ENCODE peak calls at places on chromosomes 4 and X, in four cellular contexts. J is T-helper 9 cell, K is hippocampal formation, L is HCEC 1CT. S is an unnamed sample.

GRCh38 chr4:114879916-114880315 is 233.5 kb downstream of the NDST4 start:
- DNase-seq in L (no peak), J (no peak), K (no peak), S (no peak)

GRCh38 chr4:111542056-111542455 is 603.2 kb upstream of the FAM241A start:
- DNase-seq in K (no peak), L (no peak), J (no peak), S (no peak)

GRCh38 chrX:74534569-74535038 is 79.8 kb downstream of the RLIM start:
- DNase-seq in K (no peak), L (peak; percentile 24), J (no peak), S (no peak)

GRCh38 chr4:106604319-106605051 is 235.9 kb upstream of the GIMD1 start:
- DNase-seq in K (no peak), L (no peak), J (no peak), S (no peak)

GRCh38 chr4:42573249-42573648 is 83.7 kb downstream of the ATP8A1 start:
- DNase-seq in L (no peak), K (no peak), J (no peak), S (no peak)

GRCh38 chr4:143241892-143242291 is 57.2 kb downstream of the USP38 start:
- DNase-seq in K (no peak), L (no peak), J (no peak), S (no peak)

GRCh38 chrX:153981771-153982533 is 9.4 kb downstream of the TMEM187 start:
- DNase-seq in L (no peak), J (peak; percentile 41), K (no peak), S (no peak)

GRCh38 chr4:152540941-152541340 is 5.0 kb upstream of the FBXW7 start:
- DNase-seq in J (no peak), K (no peak), L (no peak), S (no peak)

GRCh38 chrX:151703487-151703886 is 8.2 kb downstream of the PRRG3 start:
- DNase-seq in K (no peak), L (no peak), J (no peak), S (no peak)

GRCh38 chr4:109977854-109978501 is 65.3 kb downstream of the EGF start:
- DNase-seq in K (peak; percentile 54), J (no peak), L (peak; percentile 45), S (no peak)

GRCh38 chr4:162349395-162349794 is 185.6 kb upstream of the FSTL5 start:
- DNase-seq in K (no peak), L (no peak), J (no peak), S (no peak)

GRCh38 chrX:102832661-102833060 is 104.4 kb upstream of the RAB40AL start:
- DNase-seq in L (peak; percentile 22), K (no peak), J (no peak), S (peak; percentile 33)

GRCh38 chr4:145716661-145717200 is 36.8 kb downstream of the C4orf51 start:
- DNase-seq in J (no peak), K (no peak), L (no peak), S (no peak)

GRCh38 chrX:150411656-150412055 is 48.5 kb downstream of the MAMLD1 start:
- DNase-seq in L (no peak), K (no peak), J (no peak), S (no peak)

GRCh38 chrX:67781132-67781531 is 237.3 kb downstream of the AR start:
- DNase-seq in K (no peak), L (no peak), J (no peak), S (no peak)

GRCh38 chrX:97637289-97637688 is 753.6 kb downstream of the RPA4 start:
- DNase-seq in K (no peak), J (no peak), L (no peak), S (no peak)

GRCh38 chrX:21705215-21705614 is 47.1 kb upstream of the KLHL34 start:
- DNase-seq in K (no peak), J (no peak), L (no peak), S (no peak)

GRCh38 chr4:10605746-10606482 is 78.7 kb downstream of the CLNK start:
- DNase-seq in L (peak; percentile 64), J (no peak), K (no peak), S (no peak)

S was measured in AG04449.